ENCODE peak calls at places on chromosomes 5 and 9, in ten cellular contexts. One of them, this sample, is unnamed.

GRCh38 chr9:125991886-125992529 is 244.8 kb downstream of the PBX3 start:
- DNase-seq in naive thymus-derived CD8-positive, alpha-beta T cell: no peak
- DNase-seq in activated T-cell treated with anti-CD3 and anti-CD28 coated beads, Interleukin-2, amount 50 U/mL, for 72 hours: no peak
- DNase-seq in activated gamma-delta T cell treated with anti-CD3 and anti-CD28 coated beads, Interleukin-2, amount 50 U/mL, for 16 hours: no peak
- DNase-seq in stromal cell of bone marrow: no peak
- DNase-seq in cardiac muscle cell: no peak
- DNase-seq in pulmonary artery endothelial cell: no peak
- DNase-seq in activated CD4-positive, alpha-beta T cell treated with anti-CD3 and anti-CD28 coated beads, Interleukin-2, amount 10 ng/mL, durations not matched to agents 7 days and 5 days: no peak
- DNase-seq in activated naive CD4-positive, alpha-beta T cell treated with Interleukin-2 at 50 U/mL for 16 hours: no peak
- DNase-seq in stimulated activated naive CD4-positive, alpha-beta T cell: no peak
- DNase-seq in this sample: no peak

GRCh38 chr5:128135286-128135685 is 51.7 kb downstream of the SLC12A2 start:
- DNase-seq in naive thymus-derived CD8-positive, alpha-beta T cell: no peak
- DNase-seq in activated T-cell treated with anti-CD3 and anti-CD28 coated beads, Interleukin-2, amount 50 U/mL, for 72 hours: no peak
- DNase-seq in activated gamma-delta T cell treated with anti-CD3 and anti-CD28 coated beads, Interleukin-2, amount 50 U/mL, for 16 hours: no peak
- DNase-seq in stromal cell of bone marrow: no peak
- DNase-seq in cardiac muscle cell: no peak
- DNase-seq in pulmonary artery endothelial cell: no peak
- DNase-seq in activated CD4-positive, alpha-beta T cell treated with anti-CD3 and anti-CD28 coated beads, Interleukin-2, amount 10 ng/mL, durations not matched to agents 7 days and 5 days: no peak
- DNase-seq in activated naive CD4-positive, alpha-beta T cell treated with Interleukin-2 at 50 U/mL for 16 hours: no peak
- DNase-seq in stimulated activated naive CD4-positive, alpha-beta T cell: no peak
- DNase-seq in this sample: no peak

GRCh38 chr9:128192601-128193371 is 1.4 kb upstream of the CIZ1 start:
- DNase-seq in naive thymus-derived CD8-positive, alpha-beta T cell: peak; percentile 58
- DNase-seq in activated T-cell treated with anti-CD3 and anti-CD28 coated beads, Interleukin-2, amount 50 U/mL, for 72 hours: peak; percentile 67
- DNase-seq in activated gamma-delta T cell treated with anti-CD3 and anti-CD28 coated beads, Interleukin-2, amount 50 U/mL, for 16 hours: no peak
- DNase-seq in stromal cell of bone marrow: peak; percentile 72
- DNase-seq in cardiac muscle cell: no peak
- DNase-seq in pulmonary artery endothelial cell: peak; percentile 52
- DNase-seq in activated CD4-positive, alpha-beta T cell treated with anti-CD3 and anti-CD28 coated beads, Interleukin-2, amount 10 ng/mL, durations not matched to agents 7 days and 5 days: peak; percentile 42
- DNase-seq in activated naive CD4-positive, alpha-beta T cell treated with Interleukin-2 at 50 U/mL for 16 hours: no peak
- DNase-seq in stimulated activated naive CD4-positive, alpha-beta T cell: no peak
- DNase-seq in this sample: peak; percentile 89

GRCh38 chr5:90529939-90530677 is 724 bp upstream of the LYSMD3 start:
- DNase-seq in naive thymus-derived CD8-positive, alpha-beta T cell: no peak
- DNase-seq in activated T-cell treated with anti-CD3 and anti-CD28 coated beads, Interleukin-2, amount 50 U/mL, for 72 hours: peak; percentile 63
- DNase-seq in activated gamma-delta T cell treated with anti-CD3 and anti-CD28 coated beads, Interleukin-2, amount 50 U/mL, for 16 hours: no peak
- DNase-seq in stromal cell of bone marrow: peak; percentile 74
- DNase-seq in cardiac muscle cell: peak; percentile 80
- DNase-seq in pulmonary artery endothelial cell: no peak
- DNase-seq in activated CD4-positive, alpha-beta T cell treated with anti-CD3 and anti-CD28 coated beads, Interleukin-2, amount 10 ng/mL, durations not matched to agents 7 days and 5 days: peak; percentile 70
- DNase-seq in activated naive CD4-positive, alpha-beta T cell treated with Interleukin-2 at 50 U/mL for 16 hours: peak; percentile 61
- DNase-seq in stimulated activated naive CD4-positive, alpha-beta T cell: peak; percentile 99
- DNase-seq in this sample: peak; percentile 85

GRCh38 chr5:167982-168660 is 23.2 kb upstream of the LRRC14B start:
- DNase-seq in naive thymus-derived CD8-positive, alpha-beta T cell: no peak
- DNase-seq in activated T-cell treated with anti-CD3 and anti-CD28 coated beads, Interleukin-2, amount 50 U/mL, for 72 hours: no peak
- DNase-seq in activated gamma-delta T cell treated with anti-CD3 and anti-CD28 coated beads, Interleukin-2, amount 50 U/mL, for 16 hours: no peak
- DNase-seq in stromal cell of bone marrow: peak; percentile 92
- DNase-seq in cardiac muscle cell: no peak
- DNase-seq in pulmonary artery endothelial cell: peak; percentile 54
- DNase-seq in activated CD4-positive, alpha-beta T cell treated with anti-CD3 and anti-CD28 coated beads, Interleukin-2, amount 10 ng/mL, durations not matched to agents 7 days and 5 days: no peak
- DNase-seq in activated naive CD4-positive, alpha-beta T cell treated with Interleukin-2 at 50 U/mL for 16 hours: no peak
- DNase-seq in stimulated activated naive CD4-positive, alpha-beta T cell: no peak
- DNase-seq in this sample: peak; percentile 90

GRCh38 chr9:98326402-98327248 is 71.2 kb upstream of the TBC1D2 start:
- DNase-seq in naive thymus-derived CD8-positive, alpha-beta T cell: no peak
- DNase-seq in activated T-cell treated with anti-CD3 and anti-CD28 coated beads, Interleukin-2, amount 50 U/mL, for 72 hours: no peak
- DNase-seq in activated gamma-delta T cell treated with anti-CD3 and anti-CD28 coated beads, Interleukin-2, amount 50 U/mL, for 16 hours: no peak
- DNase-seq in stromal cell of bone marrow: no peak
- DNase-seq in cardiac muscle cell: no peak
- DNase-seq in pulmonary artery endothelial cell: no peak
- DNase-seq in activated CD4-positive, alpha-beta T cell treated with anti-CD3 and anti-CD28 coated beads, Interleukin-2, amount 10 ng/mL, durations not matched to agents 7 days and 5 days: no peak
- DNase-seq in activated naive CD4-positive, alpha-beta T cell treated with Interleukin-2 at 50 U/mL for 16 hours: no peak
- DNase-seq in stimulated activated naive CD4-positive, alpha-beta T cell: no peak
- DNase-seq in this sample: no peak

GRCh38 chr5:150113047-150113744 is 26.8 kb upstream of the CSF1R start:
- DNase-seq in naive thymus-derived CD8-positive, alpha-beta T cell: no peak
- DNase-seq in activated T-cell treated with anti-CD3 and anti-CD28 coated beads, Interleukin-2, amount 50 U/mL, for 72 hours: no peak
- DNase-seq in activated gamma-delta T cell treated with anti-CD3 and anti-CD28 coated beads, Interleukin-2, amount 50 U/mL, for 16 hours: no peak
- DNase-seq in stromal cell of bone marrow: peak; percentile 10
- DNase-seq in cardiac muscle cell: no peak
- DNase-seq in pulmonary artery endothelial cell: no peak
- DNase-seq in activated CD4-positive, alpha-beta T cell treated with anti-CD3 and anti-CD28 coated beads, Interleukin-2, amount 10 ng/mL, durations not matched to agents 7 days and 5 days: peak; percentile 1
- DNase-seq in activated naive CD4-positive, alpha-beta T cell treated with Interleukin-2 at 50 U/mL for 16 hours: no peak
- DNase-seq in stimulated activated naive CD4-positive, alpha-beta T cell: no peak
- DNase-seq in this sample: no peak

GRCh38 chr5:61311836-61312808 is 19.9 kb upstream of the ZSWIM6 start:
- DNase-seq in naive thymus-derived CD8-positive, alpha-beta T cell: no peak
- DNase-seq in activated T-cell treated with anti-CD3 and anti-CD28 coated beads, Interleukin-2, amount 50 U/mL, for 72 hours: no peak
- DNase-seq in activated gamma-delta T cell treated with anti-CD3 and anti-CD28 coated beads, Interleukin-2, amount 50 U/mL, for 16 hours: no peak
- DNase-seq in stromal cell of bone marrow: peak; percentile 38
- DNase-seq in cardiac muscle cell: no peak
- DNase-seq in pulmonary artery endothelial cell: peak; percentile 91
- DNase-seq in activated CD4-positive, alpha-beta T cell treated with anti-CD3 and anti-CD28 coated beads, Interleukin-2, amount 10 ng/mL, durations not matched to agents 7 days and 5 days: no peak
- DNase-seq in activated naive CD4-positive, alpha-beta T cell treated with Interleukin-2 at 50 U/mL for 16 hours: no peak
- DNase-seq in stimulated activated naive CD4-positive, alpha-beta T cell: no peak
- DNase-seq in this sample: peak; percentile 81

GRCh38 chr5:59328801-59329296 is 564.7 kb downstream of the PDE4D start:
- DNase-seq in naive thymus-derived CD8-positive, alpha-beta T cell: no peak
- DNase-seq in activated T-cell treated with anti-CD3 and anti-CD28 coated beads, Interleukin-2, amount 50 U/mL, for 72 hours: no peak
- DNase-seq in activated gamma-delta T cell treated with anti-CD3 and anti-CD28 coated beads, Interleukin-2, amount 50 U/mL, for 16 hours: no peak
- DNase-seq in stromal cell of bone marrow: no peak
- DNase-seq in cardiac muscle cell: peak; percentile 28
- DNase-seq in pulmonary artery endothelial cell: peak; percentile 41
- DNase-seq in activated CD4-positive, alpha-beta T cell treated with anti-CD3 and anti-CD28 coated beads, Interleukin-2, amount 10 ng/mL, durations not matched to agents 7 days and 5 days: no peak
- DNase-seq in activated naive CD4-positive, alpha-beta T cell treated with Interleukin-2 at 50 U/mL for 16 hours: no peak
- DNase-seq in stimulated activated naive CD4-positive, alpha-beta T cell: no peak
- DNase-seq in this sample: no peak

GRCh38 chr9:128150594-128151342 is 1.5 kb downstream of the LCN2 start:
- DNase-seq in naive thymus-derived CD8-positive, alpha-beta T cell: no peak
- DNase-seq in activated T-cell treated with anti-CD3 and anti-CD28 coated beads, Interleukin-2, amount 50 U/mL, for 72 hours: peak; percentile 21
- DNase-seq in activated gamma-delta T cell treated with anti-CD3 and anti-CD28 coated beads, Interleukin-2, amount 50 U/mL, for 16 hours: no peak
- DNase-seq in stromal cell of bone marrow: no peak
- DNase-seq in cardiac muscle cell: peak; percentile 17
- DNase-seq in pulmonary artery endothelial cell: no peak
- DNase-seq in activated CD4-positive, alpha-beta T cell treated with anti-CD3 and anti-CD28 coated beads, Interleukin-2, amount 10 ng/mL, durations not matched to agents 7 days and 5 days: peak; percentile 20
- DNase-seq in activated naive CD4-positive, alpha-beta T cell treated with Interleukin-2 at 50 U/mL for 16 hours: no peak
- DNase-seq in stimulated activated naive CD4-positive, alpha-beta T cell: no peak
- DNase-seq in this sample: no peak

GRCh38 chr9:115864581-115864980 is 289.0 kb upstream of the PAPPA start:
- DNase-seq in naive thymus-derived CD8-positive, alpha-beta T cell: no peak
- DNase-seq in activated T-cell treated with anti-CD3 and anti-CD28 coated beads, Interleukin-2, amount 50 U/mL, for 72 hours: no peak
- DNase-seq in activated gamma-delta T cell treated with anti-CD3 and anti-CD28 coated beads, Interleukin-2, amount 50 U/mL, for 16 hours: no peak
- DNase-seq in stromal cell of bone marrow: no peak
- DNase-seq in cardiac muscle cell: no peak
- DNase-seq in pulmonary artery endothelial cell: no peak
- DNase-seq in activated CD4-positive, alpha-beta T cell treated with anti-CD3 and anti-CD28 coated beads, Interleukin-2, amount 10 ng/mL, durations not matched to agents 7 days and 5 days: no peak
- DNase-seq in activated naive CD4-positive, alpha-beta T cell treated with Interleukin-2 at 50 U/mL for 16 hours: no peak
- DNase-seq in stimulated activated naive CD4-positive, alpha-beta T cell: no peak
- DNase-seq in this sample: no peak

GRCh38 chr9:109315889-109316640 is 4.8 kb downstream of the EPB41L4B start:
- DNase-seq in naive thymus-derived CD8-positive, alpha-beta T cell: no peak
- DNase-seq in activated T-cell treated with anti-CD3 and anti-CD28 coated beads, Interleukin-2, amount 50 U/mL, for 72 hours: no peak
- DNase-seq in activated gamma-delta T cell treated with anti-CD3 and anti-CD28 coated beads, Interleukin-2, amount 50 U/mL, for 16 hours: no peak
- DNase-seq in stromal cell of bone marrow: peak; percentile 84
- DNase-seq in cardiac muscle cell: no peak
- DNase-seq in pulmonary artery endothelial cell: no peak
- DNase-seq in activated CD4-positive, alpha-beta T cell treated with anti-CD3 and anti-CD28 coated beads, Interleukin-2, amount 10 ng/mL, durations not matched to agents 7 days and 5 days: no peak
- DNase-seq in activated naive CD4-positive, alpha-beta T cell treated with Interleukin-2 at 50 U/mL for 16 hours: no peak
- DNase-seq in stimulated activated naive CD4-positive, alpha-beta T cell: no peak
- DNase-seq in this sample: no peak

GRCh38 chr5:149439899-149440655 is 61.0 kb upstream of the IL17B start:
- DNase-seq in naive thymus-derived CD8-positive, alpha-beta T cell: no peak
- DNase-seq in activated T-cell treated with anti-CD3 and anti-CD28 coated beads, Interleukin-2, amount 50 U/mL, for 72 hours: no peak
- DNase-seq in activated gamma-delta T cell treated with anti-CD3 and anti-CD28 coated beads, Interleukin-2, amount 50 U/mL, for 16 hours: no peak
- DNase-seq in stromal cell of bone marrow: no peak
- DNase-seq in cardiac muscle cell: no peak
- DNase-seq in pulmonary artery endothelial cell: no peak
- DNase-seq in activated CD4-positive, alpha-beta T cell treated with anti-CD3 and anti-CD28 coated beads, Interleukin-2, amount 10 ng/mL, durations not matched to agents 7 days and 5 days: no peak
- DNase-seq in activated naive CD4-positive, alpha-beta T cell treated with Interleukin-2 at 50 U/mL for 16 hours: peak; percentile 4
- DNase-seq in stimulated activated naive CD4-positive, alpha-beta T cell: no peak
- DNase-seq in this sample: peak; percentile 89

GRCh38 chr9:108759835-108760234 is 96.0 kb downstream of the ACTL7B start:
- DNase-seq in naive thymus-derived CD8-positive, alpha-beta T cell: no peak
- DNase-seq in activated T-cell treated with anti-CD3 and anti-CD28 coated beads, Interleukin-2, amount 50 U/mL, for 72 hours: no peak
- DNase-seq in activated gamma-delta T cell treated with anti-CD3 and anti-CD28 coated beads, Interleukin-2, amount 50 U/mL, for 16 hours: no peak
- DNase-seq in stromal cell of bone marrow: no peak
- DNase-seq in cardiac muscle cell: no peak
- DNase-seq in pulmonary artery endothelial cell: no peak
- DNase-seq in activated CD4-positive, alpha-beta T cell treated with anti-CD3 and anti-CD28 coated beads, Interleukin-2, amount 10 ng/mL, durations not matched to agents 7 days and 5 days: no peak
- DNase-seq in activated naive CD4-positive, alpha-beta T cell treated with Interleukin-2 at 50 U/mL for 16 hours: no peak
- DNase-seq in stimulated activated naive CD4-positive, alpha-beta T cell: no peak
- DNase-seq in this sample: no peak

GRCh38 chr5:148202531-148203092 is at the start of gene SPINK6:
- DNase-seq in naive thymus-derived CD8-positive, alpha-beta T cell: no peak
- DNase-seq in activated T-cell treated with anti-CD3 and anti-CD28 coated beads, Interleukin-2, amount 50 U/mL, for 72 hours: no peak
- DNase-seq in activated gamma-delta T cell treated with anti-CD3 and anti-CD28 coated beads, Interleukin-2, amount 50 U/mL, for 16 hours: no peak
- DNase-seq in stromal cell of bone marrow: no peak
- DNase-seq in cardiac muscle cell: no peak
- DNase-seq in pulmonary artery endothelial cell: no peak
- DNase-seq in activated CD4-positive, alpha-beta T cell treated with anti-CD3 and anti-CD28 coated beads, Interleukin-2, amount 10 ng/mL, durations not matched to agents 7 days and 5 days: no peak
- DNase-seq in activated naive CD4-positive, alpha-beta T cell treated with Interleukin-2 at 50 U/mL for 16 hours: no peak
- DNase-seq in stimulated activated naive CD4-positive, alpha-beta T cell: no peak
- DNase-seq in this sample: no peak

GRCh38 chr5:173507171-173507570 is 109.3 kb downstream of the BOD1 start:
- DNase-seq in naive thymus-derived CD8-positive, alpha-beta T cell: no peak
- DNase-seq in activated T-cell treated with anti-CD3 and anti-CD28 coated beads, Interleukin-2, amount 50 U/mL, for 72 hours: no peak
- DNase-seq in activated gamma-delta T cell treated with anti-CD3 and anti-CD28 coated beads, Interleukin-2, amount 50 U/mL, for 16 hours: no peak
- DNase-seq in stromal cell of bone marrow: no peak
- DNase-seq in cardiac muscle cell: no peak
- DNase-seq in pulmonary artery endothelial cell: no peak
- DNase-seq in activated CD4-positive, alpha-beta T cell treated with anti-CD3 and anti-CD28 coated beads, Interleukin-2, amount 10 ng/mL, durations not matched to agents 7 days and 5 days: no peak
- DNase-seq in activated naive CD4-positive, alpha-beta T cell treated with Interleukin-2 at 50 U/mL for 16 hours: no peak
- DNase-seq in stimulated activated naive CD4-positive, alpha-beta T cell: no peak
- DNase-seq in this sample: no peak